ENCODE peak calls at places on chromosomes 4 and X, in four cellular contexts. H, B, Z and X are unnamed samples.

GRCh38 chr4:169131556-169132208 is 121.6 kb upstream of the CBR4 start:
- DNase-seq in H (no peak), B (no peak), Z (no peak), X (no peak)

GRCh38 chrX:17521871-17522693 is 147.1 kb downstream of the NHS start:
- DNase-seq in H (no peak), B (no peak), Z (peak), X (no peak)

GRCh38 chr4:25775166-25775565 is 87.6 kb downstream of the SEL1L3 start:
- DNase-seq in H (no peak), B (no peak), Z (no peak), X (no peak)

GRCh38 chrX:155434906-155435743 is 23.3 kb downstream of the F8A3 start:
- DNase-seq in H (no peak), B (no peak), Z (no peak), X (no peak)

GRCh38 chrX:34578237-34578636 is 78.8 kb downstream of the TMEM47 start:
- DNase-seq in H (no peak), B (no peak), Z (no peak), X (no peak)

GRCh38 chr4:48042979-48043461 is 26.4 kb downstream of the NIPAL1 start:
- DNase-seq in H (no peak), B (no peak), Z (no peak), X (no peak)

GRCh38 chr4:150540959-150541360 is 41.0 kb upstream of the MAB21L2 start:
- DNase-seq in H (no peak), B (no peak), Z (no peak), X (no peak)

GRCh38 chrX:15497865-15498264 is 2.7 kb upstream of the BMX start:
- DNase-seq in H (no peak), B (no peak), Z (peak), X (no peak)

DNA sequence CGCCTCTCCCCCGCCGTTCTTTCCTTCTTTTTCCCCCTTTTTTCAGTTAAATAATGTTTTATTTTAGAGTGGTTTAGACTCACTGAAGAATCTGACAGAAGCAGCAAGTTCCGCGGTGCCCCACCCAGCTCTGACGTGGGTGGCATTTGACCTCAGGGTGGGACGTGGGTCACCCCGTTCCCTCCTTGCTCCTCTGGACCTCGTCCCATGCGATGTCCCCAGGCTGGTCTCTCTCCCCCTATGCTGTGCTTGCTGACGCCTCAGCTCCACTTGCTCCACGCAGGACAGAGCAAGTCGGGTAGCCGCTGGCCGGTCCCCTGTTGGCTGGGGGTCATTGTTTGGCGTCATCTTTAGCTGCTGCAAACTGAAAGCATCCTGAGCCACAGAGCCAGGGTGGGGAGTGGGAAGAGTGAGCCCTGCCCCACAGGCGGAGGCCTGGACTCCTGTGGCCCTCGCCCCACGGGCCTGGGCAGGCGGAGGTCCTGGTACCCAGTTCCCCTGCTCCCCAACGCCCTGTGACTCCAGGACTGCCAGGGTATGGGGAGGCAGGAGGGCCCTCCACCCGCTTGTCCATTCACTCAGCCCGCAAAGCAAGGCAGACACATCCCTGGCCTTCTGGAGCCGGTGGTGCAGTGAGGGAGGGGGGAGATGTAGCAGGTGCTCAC is 30.8 kb downstream of the TRMT44 start:
- DNase-seq in H (peak), B (no peak), Z (no peak), X (no peak)
- TF ChIP-seq POLR2AphosphoS5 in H (no peak), B (no peak), Z (no peak), X (no peak)

GRCh38 chr4:81467672-81467964 is 4.1 kb downstream of the RASGEF1B start:
- DNase-seq in H (no peak), B (no peak), Z (no peak), X (no peak)
- TF ChIP-seq CTCF in H (no peak), B (no peak), Z (no peak), X (no peak)

GRCh38 chr4:82436130-82436529 is 5.7 kb downstream of the ENOPH1 start:
- DNase-seq in H (no peak), B (no peak), Z (no peak), X (no peak)

GRCh38 chr4:82439088-82439487 is 8.7 kb downstream of the ENOPH1 start:
- DNase-seq in H (no peak), B (no peak), Z (no peak), X (no peak)

GRCh38 chr4:82437285-82438005 is 7.1 kb downstream of the ENOPH1 start:
- DNase-seq in H (no peak), B (no peak), Z (no peak), X (no peak)

GRCh38 chr4:82434949-82435348 is 4.6 kb downstream of the ENOPH1 start:
- DNase-seq in H (no peak), B (no peak), Z (no peak), X (no peak)

DNA sequence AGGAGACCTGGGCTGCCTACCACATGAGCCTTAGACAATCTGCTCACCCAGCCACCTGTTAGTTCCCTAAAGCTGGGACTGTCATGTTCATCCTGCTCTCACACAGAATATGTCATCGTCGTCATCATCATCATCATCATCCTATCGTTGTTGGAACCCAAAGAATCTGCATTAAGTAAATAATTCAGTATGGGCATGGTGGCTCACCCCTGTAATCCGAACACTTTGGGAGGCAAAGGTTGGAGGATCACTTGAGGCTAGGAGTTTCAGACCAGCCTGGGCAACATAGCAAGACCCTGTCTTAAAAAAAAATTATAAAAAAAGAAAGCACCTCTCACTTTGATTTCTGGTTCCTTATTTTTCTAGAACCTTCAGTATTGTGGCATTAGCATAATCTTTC is 6.4 kb downstream of the ENOPH1 start:
- DNase-seq in H (no peak), B (no peak), Z (no peak), X (no peak)
- TF ChIP-seq POLR2AphosphoS5 in H (no peak), B (no peak), Z (no peak), X (no peak)

GRCh38 chrX:55342533-55343501 is 78.1 kb upstream of the PAGE3 start:
- DNase-seq in H (no peak), B (no peak), Z (peak), X (no peak)
- TF ChIP-seq CTCF in H (peak), B (peak), Z (peak), X (peak)

DNA sequence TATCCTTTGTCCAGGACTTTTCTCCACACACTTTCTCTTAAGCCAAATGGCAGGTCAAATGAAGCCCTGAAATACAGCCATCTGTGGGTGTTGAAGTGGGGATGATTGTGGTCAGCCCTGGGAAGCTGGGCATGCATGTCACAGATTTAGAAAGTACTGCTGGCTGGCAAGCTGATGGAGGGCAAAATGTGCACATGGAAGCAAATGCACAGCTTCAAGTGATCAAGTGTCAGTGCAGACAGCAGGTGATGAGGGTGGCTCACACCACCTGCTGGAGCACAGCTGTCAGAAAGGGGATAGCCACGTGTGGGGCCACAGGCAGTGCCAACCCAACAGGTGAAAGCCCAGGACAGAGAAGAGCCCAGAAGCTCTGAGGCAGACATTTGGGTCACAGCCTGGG is 40.3 kb upstream of the ATXN3L start:
- DNase-seq in H (no peak), B (no peak), Z (no peak), X (no peak)
- TF ChIP-seq POLR2AphosphoS5 in H (no peak), B (no peak), Z (no peak), X (no peak)

GRCh38 chrX:154132366-154132765 is 11.7 kb upstream of the OPN1LW start:
- DNase-seq in H (no peak), B (no peak), Z (no peak), X (no peak)
- TF ChIP-seq CTCF in H (no peak), B (no peak), Z (no peak), X (no peak)